ENCODE peak calls at places on chromosomes 16 and 17, in five cellular contexts. F is A549, L is neural progenitor cell, U is K562, O is fibroblast of lung. D is an unnamed sample.

GRCh38 chr16:8887438-8887765 is 5.3 kb downstream of the LITAFD start:
- DNase-seq in F (no peak), L (no peak), U (no peak), O (no peak), D (no peak)

GRCh38 chr17:2237521-2237921 is 66.1 kb downstream of the SMG6 start:
- DNase-seq in F (no peak), L (no peak), U (no peak), O (peak), D (no peak)

GRCh38 chr17:8629371-8630226 is 926 bp downstream of the MYH10 start:
- DNase-seq in F (peak), L (peak), U (peak), O (peak), D (peak)

GRCh38 chr17:45852535-45853297 is 8.0 kb downstream of the SPPL2C start:
- DNase-seq in F (peak), L (peak), U (peak), O (peak), D (peak)

GRCh38 chr17:82272495-82273326 is 789 bp downstream of the CSNK1D start:
- DNase-seq in F (no peak), L (peak), U (peak), O (no peak), D (peak)

GRCh38 chr17:1000597-1001490 is 3.9 kb downstream of the TIMM22 start:
- DNase-seq in F (no peak), L (no peak), U (no peak), O (peak), D (no peak)

GRCh38 chr17:21078056-21078825 is 35.4 kb upstream of the USP22 start:
- DNase-seq in F (no peak), L (no peak), U (no peak), O (no peak), D (no peak)

GRCh38 chr17:17523001-17523713 is 27.0 kb upstream of the RASD1 start:
- DNase-seq in F (no peak), L (peak), U (no peak), O (no peak), D (no peak)

GRCh38 chr16:813204-813915 is 12.8 kb upstream of the GNG13 start:
- DNase-seq in F (no peak), L (peak), U (peak), O (peak), D (peak)

GRCh38 chr16:65312071-65312470 is 190.2 kb upstream of the CDH11 start:
- DNase-seq in F (no peak), L (no peak), U (no peak), O (peak), D (no peak)

GRCh38 chr17:74543406-74543805 is 2.5 kb downstream of the CD300C start:
- DNase-seq in F (no peak), L (no peak), U (no peak), O (no peak), D (no peak)

GRCh38 chr16:67719778-67720144 is 645 bp upstream of the GFOD2 start:
- DNase-seq in F (peak), L (peak), U (peak), O (peak), D (peak)

GRCh38 chr17:71791311-71791710 is 329.5 kb upstream of the SOX9 start:
- DNase-seq in F (no peak), L (no peak), U (no peak), O (no peak), D (no peak)

GRCh38 chr16:70646260-70647241 is at the start of gene IL34:
- DNase-seq in F (no peak), L (no peak), U (no peak), O (no peak), D (no peak)

GRCh38 chr16:31073073-31073822 is 792 bp downstream of the ZNF668 start:
- DNase-seq in F (peak), L (peak), U (peak), O (peak), D (peak)

GRCh38 chr16:31073823-31074072 is 292 bp downstream of the ZNF668 start:
- DNase-seq in F (no peak), L (no peak), U (no peak), O (no peak), D (no peak)

GRCh38 chr16:31076319-31076718 is 2.1 kb downstream of the ZNF646 start:
- DNase-seq in F (no peak), L (no peak), U (no peak), O (no peak), D (no peak)

GRCh38 chr16:31074073-31074813 is at the start of the genes ZNF646 and ZNF668:
- DNase-seq in F (peak), L (peak), U (peak), O (peak), D (peak)

DNA sequence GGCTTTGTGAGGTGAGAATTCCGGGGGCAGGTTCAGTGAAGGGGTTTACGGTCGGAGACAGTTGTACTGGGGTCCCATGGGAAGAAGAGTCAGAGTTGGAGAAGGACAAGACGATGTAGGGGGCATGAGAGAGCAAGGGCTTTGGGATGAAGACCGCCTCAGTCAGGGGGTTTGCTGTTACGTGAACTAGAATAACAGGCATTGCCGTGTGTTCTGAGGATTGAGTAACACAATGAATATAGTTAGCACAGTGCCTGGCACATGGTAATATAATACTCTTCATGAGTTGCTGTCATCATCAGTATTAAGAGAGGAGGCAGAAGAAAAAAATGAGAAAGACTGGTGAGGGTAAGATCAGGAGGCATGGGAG is 577 bp downstream of the ZNF646 start:
- DNase-seq in F (no peak), L (no peak), U (no peak), O (no peak), D (no peak)
- H3K27ac ChIP-seq in F (peak), L (peak), U (peak), O (peak), D (peak)

GRCh38 chr17:73324711-73325526 is 13.1 kb upstream of the CDC42EP4 start:
- DNase-seq in F (no peak), L (no peak), U (no peak), O (no peak), D (no peak)

GRCh38 chr17:73319766-73320165 is 8.0 kb upstream of the CDC42EP4 start:
- DNase-seq in F (no peak), L (no peak), U (no peak), O (no peak), D (no peak)

GRCh38 chr17:73320601-73321264 is 8.9 kb upstream of the CDC42EP4 start:
- DNase-seq in F (no peak), L (no peak), U (no peak), O (no peak), D (no peak)

GRCh38 chr17:73325527-73325842 is 13.7 kb upstream of the CDC42EP4 start:
- DNase-seq in F (no peak), L (no peak), U (no peak), O (peak), D (no peak)

GRCh38 chr17:73323622-73324455 is 12.0 kb upstream of the CDC42EP4 start:
- DNase-seq in F (no peak), L (no peak), U (no peak), O (peak), D (no peak)
- H3K4me3 ChIP-seq in F (no peak), L (no peak), U (no peak), O (no peak), D (no peak)

GRCh38 chr17:54901230-54901847 is 687 bp downstream of the TOM1L1 start:
- DNase-seq in F (peak), L (no peak), U (no peak), O (peak), D (no peak)
- H3K4me2 ChIP-seq in F (no peak), L (no peak), U (peak), O (peak), D (no peak)

DNA sequence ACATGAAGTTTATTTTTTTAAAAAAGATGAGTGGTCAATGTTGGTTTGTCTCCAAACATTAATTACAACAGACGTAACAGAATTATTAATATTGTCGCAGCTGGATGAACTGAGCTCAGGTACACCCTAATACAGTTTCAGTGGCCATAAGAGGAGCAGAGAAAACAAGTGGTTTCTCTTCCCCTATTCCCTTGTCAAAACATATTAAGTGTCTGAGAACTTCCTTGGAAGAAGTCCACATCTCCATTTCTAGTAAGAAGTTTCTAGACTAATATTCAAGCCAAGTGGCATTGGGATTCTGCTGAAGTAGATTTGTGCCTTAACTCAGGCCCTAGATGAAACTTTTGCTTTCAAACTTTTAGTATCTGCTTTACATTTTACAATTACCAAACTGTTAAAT is 47.7 kb downstream of the GNA13 start:
- DNase-seq in F (no peak), L (no peak), U (no peak), O (peak), D (no peak)
- H3K27ac ChIP-seq in F (no peak), L (no peak), U (no peak), O (no peak), D (peak)

DNA sequence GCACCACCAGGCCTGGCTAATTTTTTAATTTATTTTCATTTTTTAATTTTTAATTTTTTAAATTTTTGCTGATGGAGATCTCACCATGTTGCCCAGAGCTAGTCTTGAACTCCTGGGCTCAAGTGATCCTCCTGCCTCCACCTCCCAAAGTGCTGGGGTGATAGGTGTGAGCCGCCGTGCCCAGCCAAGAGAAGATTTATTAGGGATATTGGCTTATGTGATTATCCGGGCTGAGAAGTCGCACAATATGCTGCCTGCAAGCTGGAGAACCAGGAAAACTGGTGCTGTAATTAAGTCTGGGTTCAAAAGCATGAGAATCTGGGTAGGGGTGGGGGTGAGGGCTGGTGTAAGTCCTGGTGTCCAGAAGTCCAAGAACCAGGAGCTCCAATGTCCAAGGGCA is 2.5 kb upstream of the C16orf90 start:
- DNase-seq in F (no peak), L (no peak), U (no peak), O (no peak), D (no peak)
- H3K4me3 ChIP-seq in F (no peak), L (no peak), U (no peak), O (no peak), D (no peak)

GRCh38 chr16:85568519-85568918 is 44.6 kb upstream of the GSE1 start:
- DNase-seq in F (no peak), L (no peak), U (no peak), O (no peak), D (no peak)
- H3K4me2 ChIP-seq in F (no peak), L (no peak), U (peak), O (no peak), D (no peak)

GRCh38 chr16:84650062-84650991 is 2.0 kb downstream of the KLHL36 start:
- DNase-seq in F (peak), L (peak), U (no peak), O (peak), D (no peak)
- H3K27ac ChIP-seq in F (no peak), L (no peak), U (no peak), O (no peak), D (no peak)

GRCh38 chr17:48148029-48148759 is 40.6 kb downstream of the SNX11 start:
- DNase-seq in F (no peak), L (no peak), U (no peak), O (no peak), D (no peak)
- H3K4me3 ChIP-seq in F (no peak), L (no peak), U (no peak), O (no peak), D (no peak)

GRCh38 chr16:47499080-47499699 is 38.1 kb downstream of the PHKB start:
- DNase-seq in F (no peak), L (no peak), U (no peak), O (no peak), D (no peak)

GRCh38 chr16:47490471-47490870 is 29.3 kb downstream of the PHKB start:
- DNase-seq in F (no peak), L (no peak), U (no peak), O (no peak), D (no peak)

GRCh38 chr16:47492428-47493357 is 31.6 kb downstream of the PHKB start:
- DNase-seq in F (no peak), L (no peak), U (peak), O (peak), D (peak)

GRCh38 chr16:47492036-47492427 is 30.9 kb downstream of the PHKB start:
- DNase-seq in F (no peak), L (no peak), U (no peak), O (no peak), D (peak)

DNA sequence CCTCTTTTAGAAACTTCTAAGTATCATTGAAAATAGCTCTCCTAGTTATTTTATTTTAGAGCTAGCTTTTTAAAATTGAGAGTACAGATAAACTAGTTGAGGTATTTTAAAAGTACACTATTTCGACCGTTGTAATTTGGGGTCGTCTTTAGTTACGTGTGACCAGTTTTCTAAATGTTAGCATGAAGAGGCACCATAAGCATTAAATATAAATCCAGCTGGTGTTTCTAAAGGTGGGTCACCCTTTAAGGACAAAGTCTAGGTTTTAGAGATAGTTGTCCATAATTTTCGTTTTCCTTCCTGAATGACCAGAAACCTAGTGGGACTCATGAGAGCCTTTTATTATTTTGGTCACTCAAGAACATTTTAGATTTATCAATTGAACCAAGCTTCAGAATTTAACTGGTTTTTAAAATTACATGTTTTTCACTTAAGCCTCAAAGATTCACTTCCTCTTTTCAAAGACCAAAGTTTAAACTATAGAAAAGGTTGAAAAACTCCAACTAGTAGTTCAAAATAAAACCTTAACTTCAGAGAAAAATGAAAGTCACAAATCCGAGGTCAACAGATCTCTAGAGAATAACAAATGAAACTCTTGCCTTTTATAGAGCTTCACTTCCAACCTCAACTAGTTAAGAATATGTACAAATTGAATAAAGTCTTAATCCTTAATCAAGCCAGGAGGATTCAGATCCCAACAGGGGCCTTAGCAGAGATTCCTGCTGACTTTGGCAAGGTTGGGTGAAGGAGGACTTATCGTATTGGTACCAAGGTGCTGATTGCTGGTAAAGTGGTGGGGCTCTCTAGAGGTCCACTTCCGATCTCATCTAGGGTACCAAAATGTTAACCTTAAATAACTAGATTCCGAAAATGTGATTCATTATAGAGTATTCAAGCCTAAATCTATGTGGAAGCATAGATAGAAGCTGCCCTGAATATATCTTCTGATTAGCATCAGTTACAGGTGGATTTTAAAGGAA is 32.5 kb downstream of the PHKB start:
- DNase-seq in F (no peak), L (no peak), U (no peak), O (no peak), D (peak)
- H3K4me2 ChIP-seq in F (no peak), L (no peak), U (peak), O (peak), D (peak)

D was measured in OCI-LY7.